ENCODE peak calls at places on chromosomes 11 and 22, in five cellular contexts. One of them, this sample, is unnamed. For H3K36me3 and H3K27me3, the result is how much of the 10 kb centered on the place peaks cover.

GRCh38 chr11:79382301-79382700 is 58.5 kb downstream of the TENM4 start:
- DNase-seq in H7: no peak
- DNase-seq in brain microvascular endothelial cell: no peak
- DNase-seq in tibial artery: no peak
- DNase-seq in CD8-positive, alpha-beta memory T cell: no peak
- DNase-seq in this sample: no peak

GRCh38 chr22:23216331-23217170 is 36.2 kb downstream of the BCR start:
- DNase-seq in brain microvascular endothelial cell: no peak
- DNase-seq in H7: no peak
- DNase-seq in CD8-positive, alpha-beta memory T cell: peak
- DNase-seq in tibial artery: no peak
- DNase-seq in this sample: no peak

GRCh38 chr11:83002047-83002446 is 69.7 kb downstream of the RAB30 start:
- DNase-seq in brain microvascular endothelial cell: peak
- DNase-seq in H7: no peak
- DNase-seq in CD8-positive, alpha-beta memory T cell: no peak
- DNase-seq in tibial artery: no peak
- DNase-seq in this sample: no peak

GRCh38 chr22:44214187-44214586 is 33.5 kb downstream of the PARVG start:
- DNase-seq in brain microvascular endothelial cell: no peak
- DNase-seq in H7: no peak
- DNase-seq in CD8-positive, alpha-beta memory T cell: no peak
- DNase-seq in tibial artery: no peak
- DNase-seq in this sample: no peak

GRCh38 chr22:47090591-47091240 is 328.3 kb downstream of the TBC1D22A start:
- DNase-seq in tibial artery: no peak
- DNase-seq in CD8-positive, alpha-beta memory T cell: no peak
- DNase-seq in brain microvascular endothelial cell: peak
- DNase-seq in H7: peak
- DNase-seq in this sample: no peak

GRCh38 chr11:2725367-2726300 is 25.8 kb upstream of the KCNQ1OT1 start:
- DNase-seq in H7: no peak
- DNase-seq in CD8-positive, alpha-beta memory T cell: no peak
- DNase-seq in tibial artery: peak
- DNase-seq in brain microvascular endothelial cell: peak
- DNase-seq in this sample: no peak

GRCh38 chr11:126345759-126346585 is 9.5 kb upstream of the ST3GAL4 start:
- DNase-seq in brain microvascular endothelial cell: peak
- DNase-seq in tibial artery: peak
- DNase-seq in CD8-positive, alpha-beta memory T cell: no peak
- DNase-seq in H7: no peak
- DNase-seq in this sample: no peak

GRCh38 chr22:40328551-40328950 is 17.7 kb upstream of the ADSL start:
- DNase-seq in tibial artery: no peak
- DNase-seq in H7: no peak
- DNase-seq in CD8-positive, alpha-beta memory T cell: no peak
- DNase-seq in brain microvascular endothelial cell: no peak
- DNase-seq in this sample: no peak

GRCh38 chr11:3127706-3128355 is 37.3 kb downstream of the OSBPL5 start:
- DNase-seq in CD8-positive, alpha-beta memory T cell: peak
- DNase-seq in tibial artery: no peak
- DNase-seq in brain microvascular endothelial cell: no peak
- DNase-seq in H7: peak
- DNase-seq in this sample: no peak

GRCh38 chr22:32655068-32655467 is 146.4 kb upstream of the TIMP3 start:
- DNase-seq in H7: no peak
- DNase-seq in CD8-positive, alpha-beta memory T cell: no peak
- DNase-seq in brain microvascular endothelial cell: no peak
- DNase-seq in tibial artery: no peak
- DNase-seq in this sample: no peak

GRCh38 chr11:114169321-114169749 is 109.8 kb downstream of the ZBTB16 start:
- DNase-seq in tibial artery: no peak
- DNase-seq in brain microvascular endothelial cell: no peak
- DNase-seq in CD8-positive, alpha-beta memory T cell: no peak
- DNase-seq in H7: no peak
- DNase-seq in this sample: no peak

GRCh38 chr22:21754523-21755128 is 19.0 kb upstream of the YPEL1 start:
- DNase-seq in tibial artery: peak
- DNase-seq in CD8-positive, alpha-beta memory T cell: no peak
- DNase-seq in brain microvascular endothelial cell: peak
- DNase-seq in H7: no peak
- DNase-seq in this sample: no peak

GRCh38 chr11:46743693-46744339 is 24.8 kb downstream of the F2 start:
- DNase-seq in CD8-positive, alpha-beta memory T cell: no peak
- DNase-seq in H7: no peak
- DNase-seq in tibial artery: no peak
- DNase-seq in brain microvascular endothelial cell: peak
- DNase-seq in this sample: no peak

GRCh38 chr11:66291706-66292542 is at the start of gene TMEM151A:
- DNase-seq in tibial artery: no peak
- DNase-seq in H7: peak
- DNase-seq in CD8-positive, alpha-beta memory T cell: no peak
- DNase-seq in brain microvascular endothelial cell: no peak
- DNase-seq in this sample: no peak

GRCh38 chr11:46277623-46278386 is at the start of gene CREB3L1:
- DNase-seq in CD8-positive, alpha-beta memory T cell: no peak
- DNase-seq in H7: peak
- DNase-seq in brain microvascular endothelial cell: no peak
- DNase-seq in tibial artery: no peak
- DNase-seq in this sample: peak

GRCh38 chr11:119481021-119481666 is 58.2 kb upstream of the THY1 start:
- DNase-seq in brain microvascular endothelial cell: peak
- DNase-seq in CD8-positive, alpha-beta memory T cell: peak
- DNase-seq in tibial artery: peak
- DNase-seq in H7: peak
- DNase-seq in this sample: peak

GRCh38 chr11:131079036-131079435 is 162.8 kb upstream of the SNX19 start:
- DNase-seq in tibial artery: no peak
- DNase-seq in brain microvascular endothelial cell: no peak
- DNase-seq in H7: no peak
- DNase-seq in CD8-positive, alpha-beta memory T cell: no peak
- DNase-seq in this sample: no peak

GRCh38 chr11:130979386-130979972 is 63.2 kb upstream of the SNX19 start:
- DNase-seq in brain microvascular endothelial cell: peak
- DNase-seq in H7: peak
- DNase-seq in CD8-positive, alpha-beta memory T cell: no peak
- DNase-seq in tibial artery: no peak
- DNase-seq in this sample: no peak

GRCh38 chr11:28472904-28473303 is 364.7 kb downstream of the METTL15 start:
- DNase-seq in brain microvascular endothelial cell: no peak
- DNase-seq in tibial artery: no peak
- DNase-seq in H7: no peak
- DNase-seq in CD8-positive, alpha-beta memory T cell: no peak
- DNase-seq in this sample: no peak

GRCh38 chr11:64566042-64566914 is 24.7 kb upstream of the SLC22A12 start:
- DNase-seq in tibial artery: peak
- DNase-seq in CD8-positive, alpha-beta memory T cell: no peak
- DNase-seq in brain microvascular endothelial cell: peak
- DNase-seq in H7: peak
- DNase-seq in this sample: peak

GRCh38 chr22:35634015-35634414 is 14.2 kb upstream of the APOL6 start:
- DNase-seq in CD8-positive, alpha-beta memory T cell: no peak
- DNase-seq in brain microvascular endothelial cell: no peak
- DNase-seq in tibial artery: no peak
- DNase-seq in H7: peak
- DNase-seq in this sample: no peak

GRCh38 chr22:22076937-22077703 is 94.5 kb upstream of the TOP3B start:
- DNase-seq in brain microvascular endothelial cell: peak
- DNase-seq in H7: no peak
- DNase-seq in tibial artery: no peak
- DNase-seq in CD8-positive, alpha-beta memory T cell: no peak
- DNase-seq in this sample: no peak

GRCh38 chr11:120306519-120307242 is 18.4 kb upstream of the TLCD5 start:
- DNase-seq in CD8-positive, alpha-beta memory T cell: no peak
- DNase-seq in brain microvascular endothelial cell: peak
- DNase-seq in tibial artery: no peak
- DNase-seq in H7: peak
- DNase-seq in this sample: peak

GRCh38 chr11:120977470-120977869 is 46.4 kb upstream of the TBCEL start:
- DNase-seq in CD8-positive, alpha-beta memory T cell: no peak
- DNase-seq in brain microvascular endothelial cell: no peak
- DNase-seq in tibial artery: no peak
- DNase-seq in H7: no peak
- DNase-seq in this sample: no peak

GRCh38 chr22:47332246-47332980 is 570.0 kb downstream of the TBC1D22A start:
- DNase-seq in CD8-positive, alpha-beta memory T cell: no peak
- DNase-seq in H7: no peak
- DNase-seq in tibial artery: no peak
- DNase-seq in brain microvascular endothelial cell: no peak
- DNase-seq in this sample: no peak

GRCh38 chr22:46007003-46007847 is 30.3 kb upstream of the WNT7B start:
- DNase-seq in brain microvascular endothelial cell: peak
- DNase-seq in H7: peak
- DNase-seq in CD8-positive, alpha-beta memory T cell: no peak
- DNase-seq in tibial artery: peak
- DNase-seq in this sample: no peak

GRCh38 chr11:65553301-65554001 is 4.7 kb downstream of the LTBP3 start:
- DNase-seq in tibial artery: no peak
- DNase-seq in H7: peak
- DNase-seq in brain microvascular endothelial cell: no peak
- DNase-seq in CD8-positive, alpha-beta memory T cell: peak
- DNase-seq in this sample: no peak

GRCh38 chr11:18706330-18707243 is 8.0 kb downstream of the TMEM86A start:
- DNase-seq in tibial artery: peak
- DNase-seq in CD8-positive, alpha-beta memory T cell: peak
- DNase-seq in brain microvascular endothelial cell: no peak
- DNase-seq in H7: peak
- DNase-seq in this sample: no peak

GRCh38 chr22:40325315-40325714 is 21.0 kb upstream of the ADSL start:
- DNase-seq in tibial artery: no peak
- DNase-seq in H7: peak
- DNase-seq in brain microvascular endothelial cell: no peak
- DNase-seq in CD8-positive, alpha-beta memory T cell: peak
- DNase-seq in this sample: no peak

GRCh38 chr11:15893080-15893492 is 463.3 kb downstream of the SOX6 start:
- DNase-seq in tibial artery: no peak
- DNase-seq in brain microvascular endothelial cell: peak
- DNase-seq in CD8-positive, alpha-beta memory T cell: no peak
- DNase-seq in H7: no peak
- DNase-seq in this sample: no peak

GRCh38 chr11:126246636-126247035 is 22.1 kb downstream of the SRPRA start:
- DNase-seq in tibial artery: no peak
- DNase-seq in H7: no peak
- DNase-seq in brain microvascular endothelial cell: peak
- DNase-seq in CD8-positive, alpha-beta memory T cell: no peak
- DNase-seq in this sample: no peak

GRCh38 chr11:12840871-12841516 is 166.8 kb downstream of the TEAD1 start:
- DNase-seq in H7: no peak
- DNase-seq in tibial artery: no peak
- DNase-seq in brain microvascular endothelial cell: no peak
- DNase-seq in CD8-positive, alpha-beta memory T cell: no peak
- DNase-seq in this sample: no peak

GRCh38 chr11:72229336-72229924 is 4.9 kb downstream of the INPPL1 start:
- DNase-seq in brain microvascular endothelial cell: no peak
- DNase-seq in tibial artery: no peak
- DNase-seq in CD8-positive, alpha-beta memory T cell: no peak
- DNase-seq in H7: peak
- DNase-seq in this sample: no peak
- H3K36me3 ChIP-seq in brain microvascular endothelial cell: half or more
- H3K36me3 ChIP-seq in tibial artery: half or more
- H3K36me3 ChIP-seq in CD8-positive, alpha-beta memory T cell: under half
- H3K36me3 ChIP-seq in H7: under half
- H3K36me3 ChIP-seq in this sample: half or more

GRCh38 chr22:37538590-37539357 is 19.6 kb upstream of the CARD10 start:
- DNase-seq in H7: peak
- DNase-seq in brain microvascular endothelial cell: peak
- DNase-seq in tibial artery: peak
- DNase-seq in CD8-positive, alpha-beta memory T cell: peak
- DNase-seq in this sample: peak
- H3K4me3 ChIP-seq in H7: no peak
- H3K4me3 ChIP-seq in brain microvascular endothelial cell: no peak
- H3K4me3 ChIP-seq in tibial artery: no peak
- H3K4me3 ChIP-seq in CD8-positive, alpha-beta memory T cell: no peak
- H3K4me3 ChIP-seq in this sample: no peak

GRCh38 chr11:62169935-62170334 is 20.1 kb upstream of the SCGB1D1 start:
- DNase-seq in brain microvascular endothelial cell: no peak
- DNase-seq in tibial artery: no peak
- DNase-seq in CD8-positive, alpha-beta memory T cell: no peak
- DNase-seq in H7: no peak
- DNase-seq in this sample: no peak
- H3K27me3 ChIP-seq in brain microvascular endothelial cell: under half
- H3K27me3 ChIP-seq in tibial artery: under half
- H3K27me3 ChIP-seq in CD8-positive, alpha-beta memory T cell: under half
- H3K27me3 ChIP-seq in H7: under half
- H3K27me3 ChIP-seq in this sample: under half

GRCh38 chr22:20578707-20579106 is 71.3 kb downstream of the MED15 start:
- DNase-seq in brain microvascular endothelial cell: no peak
- DNase-seq in H7: no peak
- DNase-seq in tibial artery: no peak
- DNase-seq in CD8-positive, alpha-beta memory T cell: no peak
- DNase-seq in this sample: no peak

GRCh38 chr22:20581503-20582170 is 74.2 kb downstream of the MED15 start:
- DNase-seq in H7: peak
- DNase-seq in tibial artery: no peak
- DNase-seq in brain microvascular endothelial cell: no peak
- DNase-seq in CD8-positive, alpha-beta memory T cell: no peak
- DNase-seq in this sample: no peak

GRCh38 chr22:20580611-20581502 is 73.4 kb downstream of the MED15 start:
- DNase-seq in tibial artery: no peak
- DNase-seq in CD8-positive, alpha-beta memory T cell: no peak
- DNase-seq in brain microvascular endothelial cell: no peak
- DNase-seq in H7: no peak
- DNase-seq in this sample: no peak

GRCh38 chr22:20579273-20580120 is 72.1 kb downstream of the MED15 start:
- DNase-seq in tibial artery: no peak
- DNase-seq in brain microvascular endothelial cell: no peak
- DNase-seq in CD8-positive, alpha-beta memory T cell: no peak
- DNase-seq in H7: no peak
- DNase-seq in this sample: no peak

DNA sequence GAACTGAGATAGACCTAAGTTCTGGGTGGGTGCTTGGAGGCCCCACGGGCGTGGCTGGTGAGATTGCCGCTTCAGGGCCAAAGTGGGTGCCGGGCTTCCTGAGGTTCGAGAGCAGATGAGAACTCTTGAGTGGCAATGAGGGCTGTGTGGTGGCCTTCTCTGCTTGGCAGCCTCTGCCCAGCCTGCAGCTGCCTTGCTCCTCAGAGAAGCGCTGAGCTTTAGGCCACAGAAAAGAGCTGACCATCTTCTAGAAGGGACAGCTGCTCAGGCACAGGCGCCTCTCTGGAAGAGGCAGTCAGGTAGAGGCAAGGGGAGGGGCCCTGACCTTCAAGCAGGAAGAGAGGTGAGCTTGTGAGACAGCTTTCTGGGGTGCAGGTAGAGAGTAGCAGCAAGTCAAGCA is 72.8 kb downstream of the MED15 start:
- DNase-seq in H7: no peak
- DNase-seq in CD8-positive, alpha-beta memory T cell: no peak
- DNase-seq in brain microvascular endothelial cell: no peak
- DNase-seq in tibial artery: no peak
- DNase-seq in this sample: no peak
- H3K36me3 ChIP-seq in H7: under half
- H3K36me3 ChIP-seq in CD8-positive, alpha-beta memory T cell: half or more
- H3K36me3 ChIP-seq in brain microvascular endothelial cell: half or more
- H3K36me3 ChIP-seq in tibial artery: half or more
- H3K36me3 ChIP-seq in this sample: half or more

GRCh38 chr11:59185412-59185811 is 13.5 kb downstream of the DTX4 start:
- DNase-seq in brain microvascular endothelial cell: no peak
- DNase-seq in CD8-positive, alpha-beta memory T cell: no peak
- DNase-seq in tibial artery: no peak
- DNase-seq in H7: no peak
- DNase-seq in this sample: no peak
- H3K4me3 ChIP-seq in brain microvascular endothelial cell: no peak
- H3K4me3 ChIP-seq in CD8-positive, alpha-beta memory T cell: no peak
- H3K4me3 ChIP-seq in tibial artery: no peak
- H3K4me3 ChIP-seq in H7: no peak
- H3K4me3 ChIP-seq in this sample: no peak

This sample was measured in HAP-1.